ENCODE peak calls at places on chromosome 4, in five cellular contexts. T is stomach, K is Peyer's patch, N is adrenal gland, Q is upper lobe of left lung. H is an unnamed sample.

GRCh38 chr4:8920969-8921368 is 49.3 kb upstream of the HMX1 start:
- DNase-seq in T (peak), K (peak), N (no peak), Q (no peak), H (no peak)

GRCh38 chr4:41287005-41287404 is 30.3 kb downstream of the UCHL1 start:
- DNase-seq in T (no peak), K (no peak), N (no peak), Q (no peak), H (no peak)

GRCh38 chr4:149923736-149924135 is 108.1 kb upstream of the IQCM start:
- DNase-seq in T (no peak), K (no peak), N (no peak), Q (no peak), H (no peak)

GRCh38 chr4:108586778-108587177 is 33.6 kb upstream of the RPL34 start:
- DNase-seq in T (no peak), K (no peak), N (no peak), Q (no peak), H (no peak)

GRCh38 chr4:69799337-69799736 is 38.9 kb upstream of the SULT1B1 start:
- DNase-seq in T (no peak), K (no peak), N (no peak), Q (no peak), H (no peak)

GRCh38 chr4:150136036-150136435 is 57.8 kb downstream of the DCLK2 start:
- DNase-seq in T (no peak), K (no peak), N (no peak), Q (no peak), H (no peak)

GRCh38 chr4:29311231-29311630 is 1408.9 kb upstream of the PCDH7 start:
- DNase-seq in T (no peak), K (no peak), N (no peak), Q (no peak), H (no peak)

GRCh38 chr4:8155048-8155447 is 3.6 kb downstream of the ABLIM2 start:
- DNase-seq in T (no peak), K (no peak), N (no peak), Q (no peak), H (no peak)

GRCh38 chr4:182688081-182688480 is 229.1 kb downstream of the DCTD start:
- DNase-seq in T (no peak), K (no peak), N (no peak), Q (no peak), H (no peak)

GRCh38 chr4:73343432-73343831 is 60.7 kb upstream of the ALB start:
- DNase-seq in T (no peak), K (no peak), N (no peak), Q (no peak), H (no peak)

GRCh38 chr4:1564535-1565375 is 119.4 kb downstream of the FAM53A start:
- DNase-seq in T (no peak), K (no peak), N (no peak), Q (no peak), H (no peak)

GRCh38 chr4:32172761-32173160 is 1452.6 kb downstream of the PCDH7 start:
- DNase-seq in T (no peak), K (no peak), N (no peak), Q (no peak), H (no peak)

GRCh38 chr4:46648088-46648744 is 258.3 kb upstream of the GABRA2 start:
- DNase-seq in T (no peak), K (peak), N (no peak), Q (no peak), H (no peak)

GRCh38 chr4:102438873-102439614 is 62.1 kb upstream of the NFKB1 start:
- DNase-seq in T (no peak), K (no peak), N (peak), Q (no peak), H (no peak)

GRCh38 chr4:183362916-183363542 is 40.8 kb upstream of the CLDN24 start:
- DNase-seq in T (no peak), K (no peak), N (no peak), Q (no peak), H (no peak)

GRCh38 chr4:158656439-158656838 is 15.2 kb downstream of the C4orf46 start:
- DNase-seq in T (no peak), K (no peak), N (no peak), Q (no peak), H (no peak)

GRCh38 chr4:73674451-73674919 is 54.2 kb upstream of the RASSF6 start:
- DNase-seq in T (no peak), K (no peak), N (peak), Q (no peak), H (no peak)

GRCh38 chr4:98166025-98166730 is 22.9 kb upstream of the STPG2 start:
- DNase-seq in T (peak), K (no peak), N (peak), Q (peak), H (no peak)

GRCh38 chr4:818106-818921 is 7.6 kb downstream of the CPLX1 start:
- DNase-seq in T (no peak), K (no peak), N (no peak), Q (no peak), H (no peak)

GRCh38 chr4:139676365-139676764 is 10.7 kb downstream of the MGST2 start:
- DNase-seq in T (no peak), K (no peak), N (no peak), Q (no peak), H (no peak)

GRCh38 chr4:48904541-48905142 is 1.9 kb downstream of the OCIAD2 start:
- DNase-seq in T (no peak), K (no peak), N (no peak), Q (no peak), H (no peak)

GRCh38 chr4:158810487-158811215 is 41.8 kb downstream of the FNIP2 start:
- DNase-seq in T (peak), K (peak), N (peak), Q (peak), H (peak)

GRCh38 chr4:117134386-117134785 is 49.0 kb upstream of the TRAM1L1 start:
- DNase-seq in T (no peak), K (no peak), N (no peak), Q (no peak), H (no peak)

GRCh38 chr4:58809948-58810347 is 1699.8 kb upstream of the IGFBP7 start:
- DNase-seq in T (no peak), K (no peak), N (no peak), Q (no peak), H (no peak)

GRCh38 chr4:74682567-74683359 is 111.6 kb downstream of the BTC start:
- DNase-seq in T (peak), K (no peak), N (peak), Q (peak), H (no peak)

GRCh38 chr4:105306158-105306781 is 159.6 kb downstream of the TET2 start:
- DNase-seq in T (no peak), K (no peak), N (no peak), Q (peak), H (no peak)

GRCh38 chr4:46656071-46656470 is 253.0 kb downstream of the COX7B2 start:
- DNase-seq in T (no peak), K (no peak), N (no peak), Q (no peak), H (no peak)

GRCh38 chr4:125198916-125199315 is 115.8 kb upstream of the FAT4 start:
- DNase-seq in T (no peak), K (no peak), N (no peak), Q (no peak), H (no peak)

GRCh38 chr4:2696423-2696822 is 59.7 kb downstream of the TNIP2 start:
- DNase-seq in T (no peak), K (peak), N (no peak), Q (no peak), H (peak)
- TF ChIP-seq POLR2A in T (no peak), K (no peak), N (no peak), Q (no peak), H (no peak)

GRCh38 chr4:56048621-56049427 is 100.1 kb downstream of the CEP135 start:
- DNase-seq in T (peak), K (peak), N (peak), Q (peak), H (no peak)

GRCh38 chr4:56051049-56051709 is 102.4 kb downstream of the CEP135 start:
- DNase-seq in T (no peak), K (no peak), N (no peak), Q (no peak), H (no peak)

GRCh38 chr4:56051710-56052075 is 102.9 kb downstream of the CEP135 start:
- DNase-seq in T (no peak), K (no peak), N (no peak), Q (no peak), H (no peak)

GRCh38 chr4:56050584-56050983 is 101.8 kb downstream of the CEP135 start:
- DNase-seq in T (no peak), K (no peak), N (no peak), Q (no peak), H (no peak)

DNA sequence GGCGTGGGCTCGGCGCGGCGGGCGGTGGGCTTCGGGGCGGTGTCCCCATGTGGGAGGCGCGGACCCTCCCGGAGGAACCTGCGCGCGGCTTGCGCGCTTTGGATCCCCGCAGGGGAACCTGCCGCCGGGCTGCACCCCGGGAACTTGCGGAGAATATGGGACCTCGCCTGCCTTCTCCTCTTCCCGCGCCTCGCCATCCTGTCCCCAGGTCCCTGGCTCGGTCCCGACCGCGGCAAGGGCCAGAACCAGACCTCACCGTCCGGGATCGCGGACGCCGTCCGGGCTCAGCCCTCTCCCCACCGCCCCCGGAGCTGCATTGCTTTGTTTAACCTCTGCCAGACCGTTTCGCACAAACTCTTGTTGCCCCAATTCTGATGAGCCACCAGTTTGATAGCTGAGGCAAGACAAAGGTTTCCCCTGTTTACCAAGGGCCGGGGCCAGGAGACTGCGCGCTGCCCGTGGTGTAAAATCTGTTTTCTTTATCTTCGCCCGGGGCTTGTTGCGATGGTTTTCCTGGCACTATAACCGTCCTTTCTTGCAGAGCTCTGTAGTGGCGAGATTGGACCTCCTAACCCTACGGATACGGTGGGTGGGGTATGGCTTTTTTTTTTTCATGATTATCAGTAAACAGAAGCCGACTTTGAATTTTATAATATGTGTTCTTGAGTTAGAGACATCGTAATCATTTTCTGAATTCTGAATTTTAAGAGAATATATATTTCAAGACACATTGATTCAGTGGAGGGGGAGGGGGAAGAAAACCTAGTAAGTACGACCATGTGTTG is 100.9 kb downstream of the CEP135 start:
- DNase-seq in T (no peak), K (peak), N (no peak), Q (peak), H (no peak)
- H3K4me3 ChIP-seq in T (peak), K (peak), N (no peak), Q (peak), H (peak)

GRCh38 chr4:188680667-188681063 is 541.4 kb downstream of the TRIML1 start:
- DNase-seq in T (no peak), K (no peak), N (no peak), Q (no peak), H (no peak)
- TF ChIP-seq CTCF in T (no peak), K (no peak), N (no peak), Q (no peak), H (no peak)

GRCh38 chr4:185145572-185145971 is 2.5 kb downstream of the SLC25A4 start:
- DNase-seq in T (no peak), K (no peak), N (no peak), Q (no peak), H (no peak)
- TF ChIP-seq POLR2A in T (no peak), K (no peak), N (no peak), Q (no peak), H (no peak)

GRCh38 chr4:88391703-88392102 is 13.1 kb downstream of the HERC6 start:
- DNase-seq in T (no peak), K (no peak), N (no peak), Q (no peak), H (no peak)
- H3K4me3 ChIP-seq in T (no peak), K (no peak), N (no peak), Q (no peak), H (no peak)

GRCh38 chr4:118969359-118969758 is 80.7 kb downstream of the SYNPO2 start:
- DNase-seq in T (peak), K (peak), N (peak), Q (peak), H (peak)
- TF ChIP-seq CTCF in T (no peak), K (peak), N (peak), Q (peak), H (peak)

DNA sequence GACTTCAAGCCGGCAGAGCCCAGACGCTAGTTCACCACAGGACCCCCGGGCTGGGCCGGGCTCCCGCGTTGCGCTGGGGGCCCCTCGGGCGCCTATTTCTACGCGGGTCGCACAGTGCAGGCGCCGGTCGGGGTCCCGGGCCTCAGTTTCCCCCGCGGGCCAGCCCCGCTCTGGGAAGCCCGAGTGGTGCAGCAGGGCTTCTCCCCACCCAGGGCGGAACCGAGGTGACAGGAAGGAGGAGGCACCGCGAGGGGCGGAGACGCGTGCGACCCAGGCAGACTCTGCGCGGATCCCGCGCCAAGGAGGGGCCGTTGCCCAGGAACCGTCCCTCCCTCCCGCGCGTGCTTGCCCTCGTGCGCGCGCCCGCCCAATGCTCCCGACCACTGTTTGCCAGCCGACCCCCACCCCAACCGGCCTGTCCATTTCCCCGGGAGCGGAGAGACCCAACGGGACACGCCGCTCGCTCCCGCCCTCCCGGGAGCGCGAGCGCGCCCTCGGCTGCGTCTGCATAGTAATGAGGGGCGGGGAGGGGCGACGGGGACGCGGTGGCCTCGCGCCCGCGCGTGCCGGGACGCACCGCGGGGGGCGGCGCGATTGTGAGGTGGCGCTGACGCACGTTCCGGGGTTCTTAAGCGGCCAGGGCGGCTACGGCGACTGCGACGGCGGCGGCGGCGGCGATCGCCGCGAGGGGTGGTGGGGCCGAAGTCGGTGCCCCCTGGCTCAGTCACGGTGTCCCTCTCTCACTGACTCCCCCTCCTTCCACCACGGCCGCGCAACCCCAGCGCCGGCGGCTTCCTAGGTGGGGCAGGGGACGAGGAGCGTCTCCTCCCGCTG is at the start of gene CPEB2:
- DNase-seq in T (peak), K (peak), N (peak), Q (peak), H (peak)
- TF ChIP-seq POLR2A in T (no peak), K (peak), N (peak), Q (peak), H (peak)

GRCh38 chr4:169438057-169438480 is 167.3 kb upstream of the SH3RF1 start:
- DNase-seq in T (no peak), K (no peak), N (no peak), Q (no peak), H (no peak)

GRCh38 chr4:169439244-169439643 is 168.5 kb upstream of the SH3RF1 start:
- DNase-seq in T (no peak), K (no peak), N (no peak), Q (no peak), H (no peak)

GRCh38 chr4:169437299-169438047 is 166.7 kb upstream of the SH3RF1 start:
- DNase-seq in T (no peak), K (no peak), N (no peak), Q (no peak), H (no peak)

GRCh38 chr4:169440446-169440845 is 169.7 kb upstream of the SH3RF1 start:
- DNase-seq in T (no peak), K (no peak), N (peak), Q (no peak), H (no peak)

GRCh38 chr4:169436734-169437133 is 166.0 kb upstream of the SH3RF1 start:
- DNase-seq in T (no peak), K (no peak), N (no peak), Q (no peak), H (no peak)
- H3K4me3 ChIP-seq in T (no peak), K (no peak), N (no peak), Q (no peak), H (no peak)

GRCh38 chr4:143397335-143397734 is 60.7 kb downstream of the GAB1 start:
- DNase-seq in T (no peak), K (no peak), N (no peak), Q (no peak), H (no peak)

GRCh38 chr4:143395054-143395453 is 58.4 kb downstream of the GAB1 start:
- DNase-seq in T (no peak), K (no peak), N (no peak), Q (no peak), H (no peak)

GRCh38 chr4:143397887-143398286 is 61.2 kb downstream of the GAB1 start:
- DNase-seq in T (no peak), K (no peak), N (no peak), Q (no peak), H (no peak)

GRCh38 chr4:143399113-143399949 is 62.7 kb downstream of the GAB1 start:
- DNase-seq in T (no peak), K (no peak), N (no peak), Q (no peak), H (no peak)

DNA sequence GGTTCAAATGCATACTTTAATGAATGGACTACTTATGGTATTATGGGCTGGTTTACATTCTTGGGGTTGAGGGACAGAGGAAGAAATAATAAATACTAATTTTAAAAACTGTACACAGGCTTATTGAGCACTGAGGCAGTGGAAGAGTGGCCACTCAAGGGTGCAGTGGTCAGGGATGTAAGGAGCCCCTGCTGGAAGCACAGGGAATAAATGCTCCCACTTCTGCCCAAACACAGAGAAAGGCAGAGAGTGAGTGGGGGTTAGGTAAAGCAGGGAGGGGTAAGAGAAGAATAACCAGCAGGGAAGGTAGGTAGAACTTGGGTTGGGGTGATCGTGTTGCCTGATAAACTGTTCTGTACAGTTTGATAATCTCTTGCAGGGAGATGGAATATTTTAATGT is 60.0 kb downstream of the GAB1 start:
- DNase-seq in T (no peak), K (no peak), N (no peak), Q (no peak), H (no peak)
- TF ChIP-seq CTCF in T (no peak), K (no peak), N (no peak), Q (no peak), H (no peak)

GRCh38 chr4:6258741-6259140 is 10.9 kb upstream of the WFS1 start:
- DNase-seq in T (no peak), K (no peak), N (no peak), Q (no peak), H (no peak)

GRCh38 chr4:6258026-6258360 is 11.7 kb upstream of the WFS1 start:
- DNase-seq in T (no peak), K (no peak), N (no peak), Q (no peak), H (no peak)

GRCh38 chr4:6257243-6258025 is 12.2 kb upstream of the WFS1 start:
- DNase-seq in T (no peak), K (no peak), N (no peak), Q (no peak), H (no peak)

GRCh38 chr4:6262176-6262575 is 7.5 kb upstream of the WFS1 start:
- DNase-seq in T (no peak), K (no peak), N (no peak), Q (no peak), H (no peak)

DNA sequence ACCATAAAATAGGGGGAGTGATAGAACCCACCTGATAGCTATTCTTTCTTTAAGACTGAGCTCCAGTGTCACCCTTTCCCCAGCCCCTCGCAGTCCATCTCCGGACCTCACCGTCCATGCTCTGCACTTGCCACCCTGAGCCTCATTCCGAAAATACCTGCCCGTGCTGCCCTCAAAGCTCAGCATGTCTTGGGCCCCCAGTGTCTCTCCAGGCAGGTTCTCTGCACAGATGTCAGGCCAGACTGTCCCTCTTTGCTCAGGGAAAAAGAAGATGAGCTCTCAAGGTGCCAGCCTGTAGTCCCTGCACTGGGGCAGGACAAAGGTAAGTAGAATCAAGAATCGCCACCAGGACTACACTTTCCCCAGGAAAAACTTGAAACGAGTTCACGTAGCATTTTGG is 9.8 kb upstream of the WFS1 start:
- DNase-seq in T (no peak), K (no peak), N (no peak), Q (no peak), H (no peak)
- TF ChIP-seq POLR2A in T (no peak), K (no peak), N (no peak), Q (no peak), H (no peak)